ENCODE peak calls at places on chromosomes 5 and 9, in four cellular contexts. Y is H9, Z is H1, A is IMR-90. G is an unnamed sample.

GRCh38 chr5:127892467-127893207 is 189.4 kb downstream of the CCDC192 start:
- DNase-seq in Y (no peak), Z (no peak), A (peak), G (no peak)

GRCh38 chr9:82038897-82039296 is 50.3 kb downstream of the SPATA31D1 start:
- DNase-seq in Y (no peak), Z (no peak), A (no peak), G (no peak)

GRCh38 chr9:129676970-129677369 is 11.5 kb downstream of the PRRX2 start:
- DNase-seq in Y (no peak), Z (no peak), A (no peak), G (no peak)

GRCh38 chr5:151805414-151806225 is 33.9 kb downstream of the G3BP1 start:
- DNase-seq in Y (no peak), Z (no peak), A (peak), G (no peak)

GRCh38 chr5:39025456-39025855 is 48.7 kb downstream of the RICTOR start:
- DNase-seq in Y (no peak), Z (no peak), A (no peak), G (no peak)

GRCh38 chr5:141330299-141331080 is at the start of gene PCDHGA1:
- DNase-seq in Y (no peak), Z (no peak), A (peak), G (peak)

GRCh38 chr5:50889790-50890189 is 223.4 kb downstream of the PARP8 start:
- DNase-seq in Y (no peak), Z (no peak), A (no peak), G (no peak)

GRCh38 chr5:172800088-172800551 is 29.1 kb upstream of the DUSP1 start:
- DNase-seq in Y (no peak), Z (no peak), A (peak), G (no peak)

GRCh38 chr5:108060340-108060739 is 321.6 kb downstream of the FBXL17 start:
- DNase-seq in Y (no peak), Z (no peak), A (no peak), G (no peak)

GRCh38 chr9:100070642-100071041 is 28.2 kb downstream of the ERP44 start:
- DNase-seq in Y (no peak), Z (no peak), A (no peak), G (peak)

GRCh38 chr5:54171645-54172384 is 138.6 kb downstream of the ARL15 start:
- DNase-seq in Y (no peak), Z (no peak), A (peak), G (no peak)

GRCh38 chr5:113654828-113655227 is 141.3 kb downstream of the YTHDC2 start:
- DNase-seq in Y (no peak), Z (no peak), A (no peak), G (no peak)

GRCh38 chr9:133836001-133836758 is 98.0 kb upstream of the SARDH start:
- DNase-seq in Y (no peak), Z (no peak), A (no peak), G (no peak)
- H4K5ac ChIP-seq in Y (no peak), Z (no peak), A (no peak), G (no peak)

DNA sequence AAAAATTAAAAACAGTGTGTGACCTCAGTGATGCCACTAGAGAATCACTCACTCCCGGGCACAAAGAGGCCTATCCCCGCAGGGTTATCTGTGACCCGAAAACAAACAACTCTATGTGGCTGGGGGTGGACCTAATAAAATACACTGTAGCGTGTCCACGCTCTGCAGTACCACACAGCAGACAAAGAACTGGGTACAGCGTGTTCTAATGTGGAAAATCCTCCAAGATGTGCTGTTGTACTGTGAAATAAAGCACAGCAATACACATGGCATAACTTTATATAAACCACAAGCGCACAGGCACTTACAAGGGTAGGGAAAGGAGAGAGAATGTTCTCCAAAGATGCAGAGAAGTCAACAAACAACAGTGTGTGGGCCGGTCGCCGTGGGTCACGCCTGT is 8.1 kb upstream of the SLC34A1 start:
- DNase-seq in Y (no peak), Z (no peak), A (no peak), G (no peak)
- H3K27ac ChIP-seq in Y (no peak), Z (no peak), A (no peak), G (no peak)

DNA sequence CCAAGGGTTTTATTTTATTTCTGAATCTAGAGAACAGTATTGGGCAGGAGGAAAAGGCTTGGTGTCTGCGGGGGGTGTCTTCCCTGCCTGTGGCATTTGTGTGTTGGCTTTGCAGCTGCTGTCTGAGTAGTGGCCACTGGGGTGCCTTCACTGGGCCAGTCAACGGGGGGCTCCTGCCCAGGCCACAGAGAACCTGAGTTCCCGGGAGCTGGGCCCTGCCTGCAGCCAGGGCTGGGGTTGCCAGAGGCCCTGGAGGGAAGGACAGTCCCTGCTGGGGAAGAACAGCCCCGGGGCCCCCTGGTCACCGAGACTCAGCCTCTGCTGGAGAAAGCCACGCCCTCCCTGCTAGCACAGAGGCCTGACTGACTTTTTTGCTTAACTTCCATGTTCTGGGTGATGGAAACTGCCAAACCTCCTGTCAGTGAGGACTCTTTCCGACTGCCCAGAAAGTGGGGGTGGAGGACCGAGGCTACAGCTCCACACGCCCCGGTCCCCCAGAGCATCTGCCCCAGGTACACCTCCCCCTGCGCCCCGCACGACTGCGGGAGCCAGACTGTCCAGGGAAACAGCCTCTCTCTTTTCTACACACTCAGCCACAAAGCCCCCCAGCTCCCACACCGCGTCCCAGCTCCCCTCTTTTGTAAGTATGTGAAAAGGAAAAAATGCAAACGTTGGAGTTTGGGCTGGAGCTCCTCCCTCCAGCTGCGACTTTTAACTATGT is 133.4 kb downstream of the DAB2IP start:
- DNase-seq in Y (peak), Z (no peak), A (no peak), G (peak)
- H2BK15ac ChIP-seq in Y (no peak), Z (no peak), A (no peak), G (no peak)

DNA sequence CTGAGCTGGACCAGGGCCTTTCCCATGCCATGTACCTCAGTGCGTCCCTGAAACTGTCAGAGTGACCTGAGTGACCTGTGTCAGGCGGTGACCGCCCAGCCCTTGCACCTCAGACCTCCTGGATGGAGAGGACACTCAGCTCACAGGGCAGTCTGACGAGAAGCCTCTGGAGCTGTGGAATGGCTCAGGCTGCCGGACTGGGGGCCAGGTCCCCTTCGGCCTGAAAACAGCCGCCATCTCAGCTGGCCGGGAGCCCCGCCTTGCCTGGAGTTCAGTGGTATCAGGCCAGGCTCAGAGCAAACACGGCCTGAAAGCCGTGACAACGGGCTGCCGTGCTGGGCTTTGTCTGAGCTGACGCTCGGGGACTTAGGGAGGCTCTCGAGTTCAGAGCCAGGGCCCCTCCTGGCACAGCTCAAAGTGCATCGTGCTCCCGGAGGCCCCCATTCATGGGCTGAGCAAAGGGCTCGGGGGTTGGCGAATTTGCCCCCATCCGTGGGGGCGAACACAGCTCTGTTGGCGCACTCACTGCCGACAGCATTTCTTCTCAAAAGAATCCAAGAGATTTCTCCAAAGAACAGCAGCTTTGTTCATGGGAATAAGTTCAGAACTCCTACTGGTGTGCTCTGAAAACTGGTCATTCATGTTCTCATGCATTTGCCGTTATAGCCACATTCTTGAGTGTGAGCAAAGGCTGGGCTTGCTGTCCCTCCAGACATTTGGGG is 8.4 kb upstream of the SLC9A3 start:
- DNase-seq in Y (no peak), Z (no peak), A (no peak), G (no peak)
- H4K5ac ChIP-seq in Y (no peak), Z (no peak), A (no peak), G (no peak)

GRCh38 chr9:98256632-98257218 is 1.3 kb upstream of the TBC1D2 start:
- DNase-seq in Y (no peak), Z (no peak), A (no peak), G (no peak)

GRCh38 chr9:98253563-98253962 is 1.9 kb downstream of the TBC1D2 start:
- DNase-seq in Y (no peak), Z (no peak), A (no peak), G (no peak)

GRCh38 chr9:98255064-98255577 is 328 bp downstream of the TBC1D2 start:
- DNase-seq in Y (no peak), Z (no peak), A (peak), G (peak)

GRCh38 chr9:98255578-98256296 is at the start of gene TBC1D2:
- DNase-seq in Y (peak), Z (peak), A (peak), G (peak)

DNA sequence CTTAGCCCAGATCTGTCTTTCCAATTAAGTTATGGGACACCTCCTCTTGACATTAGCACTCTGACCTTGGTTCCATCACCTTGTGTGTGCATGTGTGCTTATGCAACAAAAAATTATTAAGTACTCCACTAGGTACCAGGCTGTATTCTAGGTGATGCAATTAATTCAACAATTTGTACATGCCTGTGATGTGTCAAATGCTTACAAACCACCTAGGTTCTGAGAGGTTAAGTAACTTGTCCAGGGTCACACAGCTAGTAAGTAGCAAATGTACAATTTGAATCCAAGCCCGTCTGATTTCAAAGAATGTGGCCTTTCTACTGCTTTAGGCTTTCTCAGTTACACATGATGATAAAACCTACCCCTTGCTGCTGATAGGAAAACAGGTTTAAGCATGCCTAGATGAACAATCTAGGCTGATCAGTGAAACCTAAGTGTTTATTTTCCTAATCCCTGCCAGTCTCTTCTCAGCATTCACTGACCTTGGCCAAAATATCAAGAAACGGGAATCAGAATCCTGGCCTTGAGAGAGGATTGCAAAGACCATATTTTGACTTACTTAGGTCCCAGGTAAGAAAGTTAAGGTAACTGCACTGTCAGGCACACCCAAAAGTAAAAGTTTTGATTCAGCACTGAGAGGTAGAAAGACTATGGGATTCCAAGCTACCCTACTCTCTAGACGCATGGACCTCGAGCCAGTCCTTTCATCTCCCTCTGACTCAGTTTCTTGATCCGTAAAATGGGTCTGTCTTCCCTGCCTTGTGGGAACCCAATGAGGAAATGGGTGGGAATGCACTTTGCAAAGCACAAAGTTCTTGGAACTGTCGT is 999 bp downstream of the TBC1D2 start:
- DNase-seq in Y (no peak), Z (no peak), A (no peak), G (no peak)
- H3K27ac ChIP-seq in Y (no peak), Z (no peak), A (peak), G (no peak)

GRCh38 chr5:170625221-170626165 is 121.7 kb downstream of the KCNIP1 start:
- DNase-seq in Y (no peak), Z (no peak), A (no peak), G (no peak)
- H2BK15ac ChIP-seq in Y (no peak), Z (no peak), A (no peak), G (no peak)

GRCh38 chr9:33170464-33171156 is 3.5 kb upstream of the B4GALT1 start:
- DNase-seq in Y (peak), Z (no peak), A (no peak), G (peak)
- H4K5ac ChIP-seq in Y (no peak), Z (no peak), A (no peak), G (no peak)

GRCh38 chr9:127102788-127103187 is 19.6 kb downstream of the ANGPTL2 start:
- DNase-seq in Y (no peak), Z (no peak), A (no peak), G (no peak)

GRCh38 chr9:127098916-127099315 is 23.5 kb downstream of the ANGPTL2 start:
- DNase-seq in Y (no peak), Z (no peak), A (no peak), G (no peak)

GRCh38 chr9:127097683-127098082 is 24.8 kb downstream of the ANGPTL2 start:
- DNase-seq in Y (no peak), Z (no peak), A (no peak), G (no peak)

GRCh38 chr9:127102176-127102575 is 20.3 kb downstream of the ANGPTL2 start:
- DNase-seq in Y (no peak), Z (no peak), A (peak), G (no peak)

DNA sequence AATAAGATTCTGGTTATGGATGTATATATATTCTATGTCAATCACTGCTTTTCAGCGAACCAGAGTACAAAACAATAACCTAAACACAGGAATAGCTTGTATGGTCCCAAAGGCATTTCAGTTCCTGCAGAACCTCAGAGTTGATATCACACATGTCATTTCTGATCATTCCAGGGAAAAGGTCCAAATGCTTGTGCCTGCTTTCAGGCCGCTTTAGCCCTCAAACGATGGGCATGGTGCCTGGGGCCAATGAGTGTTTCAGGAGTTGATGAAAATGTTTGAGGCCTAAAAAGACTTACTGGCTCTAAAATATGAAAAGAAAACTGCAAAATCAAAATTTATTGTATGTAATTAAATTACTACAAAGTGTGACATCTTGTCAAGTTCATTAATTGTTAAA is 22.8 kb downstream of the ANGPTL2 start:
- DNase-seq in Y (no peak), Z (no peak), A (no peak), G (no peak)
- H3K27ac ChIP-seq in Y (no peak), Z (no peak), A (no peak), G (no peak)

DNA sequence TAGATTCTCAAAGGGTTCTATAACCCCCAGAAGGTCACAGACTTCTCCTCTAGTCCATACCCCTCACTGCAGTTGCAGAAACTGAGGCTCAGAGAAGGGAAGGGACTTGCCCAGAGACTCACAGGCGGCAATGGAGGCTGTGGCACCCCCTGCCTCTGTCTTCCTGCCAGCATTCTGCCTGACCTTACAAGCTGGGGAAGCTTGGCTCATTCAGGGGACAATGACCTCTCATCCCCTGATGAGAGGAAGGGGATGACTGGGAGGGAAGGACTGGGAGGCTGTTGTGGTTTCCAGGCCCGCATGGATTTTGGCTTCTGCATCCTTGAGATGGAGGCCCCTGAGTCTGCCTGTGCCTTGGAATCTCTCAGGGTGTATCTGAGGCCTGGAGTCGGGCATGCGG is 897 bp downstream of the NDST1 start:
- DNase-seq in Y (no peak), Z (no peak), A (no peak), G (no peak)
- H2BK15ac ChIP-seq in Y (no peak), Z (no peak), A (no peak), G (no peak)